ENCODE peak calls at places on chromosome 5, in six cellular contexts. Y is HepG2, T is K562, H is HCT116, Z is H1, I is GM12878. W is an unnamed sample.

GRCh38 chr5:176619203-176619568 is 9.2 kb upstream of the GPRIN1 start:
- DNase-seq in H (peak), I (no peak), T (peak), Z (peak), Y (peak), W (peak)

GRCh38 chr5:1763548-1763911 is 36.1 kb downstream of the MRPL36 start:
- DNase-seq in T (peak), Z (no peak), Y (peak), I (no peak), H (peak), W (peak)

GRCh38 chr5:75509956-75510355 is 1.5 kb downstream of the CERT1 start:
- DNase-seq in I (no peak), H (no peak), T (no peak), Y (peak), Z (no peak), W (no peak)

GRCh38 chr5:41636605-41637004 is 126.2 kb upstream of the PLCXD3 start:
- DNase-seq in I (no peak), T (no peak), Y (peak), Z (no peak), H (peak), W (no peak)

GRCh38 chr5:168360521-168361285 is 69.3 kb downstream of the WWC1 start:
- DNase-seq in T (no peak), H (no peak), I (no peak), Y (no peak), Z (no peak), W (no peak)

GRCh38 chr5:25948278-25948677 is 1090.1 kb downstream of the CDH9 start:
- DNase-seq in T (no peak), Y (no peak), H (no peak), Z (no peak), I (no peak), W (no peak)

GRCh38 chr5:38961691-38962090 is 112.5 kb downstream of the RICTOR start:
- DNase-seq in Y (no peak), H (no peak), Z (no peak), T (no peak), I (no peak), W (no peak)

GRCh38 chr5:132222649-132223038 is 5.0 kb downstream of the P4HA2 start:
- DNase-seq in Y (no peak), H (no peak), I (peak), Z (no peak), T (no peak), W (no peak)

GRCh38 chr5:134577022-134577795 is 51.7 kb downstream of the JADE2 start:
- DNase-seq in Y (no peak), T (no peak), Z (no peak), H (no peak), I (no peak), W (no peak)

GRCh38 chr5:81755320-81755719 is 4.4 kb upstream of the SSBP2 start:
- DNase-seq in Y (peak), H (peak), T (peak), I (no peak), Z (no peak), W (peak)

GRCh38 chr5:137265457-137265856 is 233.7 kb downstream of the SPOCK1 start:
- DNase-seq in H (no peak), Y (no peak), I (no peak), T (no peak), Z (no peak), W (no peak)

GRCh38 chr5:59123595-59124561 is 541.0 kb downstream of the RAB3C start:
- DNase-seq in I (peak), Y (no peak), T (no peak), Z (no peak), H (no peak), W (no peak)

GRCh38 chr5:105885266-105885665 is 1785.5 kb downstream of the EFNA5 start:
- DNase-seq in Y (no peak), Z (no peak), T (no peak), I (no peak), H (no peak), W (no peak)

GRCh38 chr5:481347-481746 is 38.4 kb downstream of the EXOC3 start:
- DNase-seq in T (no peak), Z (no peak), Y (no peak), I (no peak), H (no peak), W (no peak)

GRCh38 chr5:132272341-132273210 is 15.1 kb downstream of the PDLIM4 start:
- DNase-seq in Y (peak), Z (no peak), T (peak), H (no peak), I (no peak), W (peak)

GRCh38 chr5:145797336-145797735 is 37.8 kb downstream of the PRELID2 start:
- DNase-seq in I (no peak), H (no peak), Y (no peak), Z (no peak), T (no peak), W (no peak)

GRCh38 chr5:135655326-135655725 is 76.5 kb upstream of the CXCL14 start:
- DNase-seq in I (no peak), Z (no peak), T (no peak), H (no peak), Y (no peak), W (no peak)

GRCh38 chr5:71829206-71829605 is 110.1 kb downstream of the CARTPT start:
- DNase-seq in Z (no peak), H (no peak), Y (no peak), T (no peak), I (no peak), W (no peak)

GRCh38 chr5:34923694-34924461 is 5.5 kb upstream of the DNAJC21 start:
- DNase-seq in Y (no peak), I (no peak), Z (no peak), T (peak), H (peak), W (no peak)

GRCh38 chr5:118548761-118549160 is 439.6 kb downstream of the DTWD2 start:
- DNase-seq in I (no peak), T (no peak), H (no peak), Y (peak), Z (no peak), W (no peak)

GRCh38 chr5:53430618-53431252 is 49.7 kb upstream of the FST start:
- DNase-seq in Z (no peak), T (no peak), I (no peak), H (peak), Y (peak), W (no peak)

GRCh38 chr5:132472431-132472830 is 18.1 kb downstream of the IRF1 start:
- DNase-seq in I (no peak), Y (no peak), H (no peak), Z (no peak), T (no peak), W (no peak)

GRCh38 chr5:142548739-142549275 is 137.1 kb downstream of the FGF1 start:
- DNase-seq in H (peak), Y (peak), Z (peak), T (peak), I (peak), W (peak)

GRCh38 chr5:169411789-169412425 is 111.0 kb upstream of the SLIT3 start:
- DNase-seq in T (no peak), I (no peak), Y (no peak), H (no peak), Z (no peak), W (no peak)

GRCh38 chr5:132774896-132775295 is 2.1 kb downstream of the SEPTIN8 start:
- DNase-seq in Y (no peak), T (no peak), H (no peak), I (no peak), Z (no peak), W (no peak)

GRCh38 chr5:58080573-58080972 is 379.3 kb downstream of the PLK2 start:
- DNase-seq in T (no peak), H (no peak), Y (no peak), I (no peak), Z (no peak), W (no peak)

DNA sequence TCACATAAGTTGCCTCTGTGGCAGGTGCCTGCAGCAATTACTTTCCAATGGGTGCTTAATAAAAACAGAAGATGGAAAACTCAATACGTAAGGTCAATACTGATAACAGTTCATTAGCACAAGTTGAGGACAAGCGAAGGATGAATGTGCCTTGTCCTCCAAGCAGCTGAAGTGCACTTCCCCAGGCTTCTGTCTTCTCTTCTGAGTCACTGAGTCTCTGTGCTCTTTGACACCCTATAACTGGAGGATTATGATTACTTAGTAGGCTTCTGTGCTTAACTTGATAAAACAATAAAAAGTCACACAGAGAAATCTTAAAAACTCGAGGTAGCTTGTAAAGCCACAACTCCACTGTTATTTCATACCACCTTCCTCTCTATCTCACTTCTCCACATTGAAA is 216.6 kb upstream of the ADCY2 start:
- DNase-seq in H (no peak), I (no peak), Y (no peak), T (no peak), Z (no peak), W (no peak)
- TF ChIP-seq ZNF274 in H (no peak), I (no peak), Y (no peak), T (no peak), Z (no peak), W (no peak)

DNA sequence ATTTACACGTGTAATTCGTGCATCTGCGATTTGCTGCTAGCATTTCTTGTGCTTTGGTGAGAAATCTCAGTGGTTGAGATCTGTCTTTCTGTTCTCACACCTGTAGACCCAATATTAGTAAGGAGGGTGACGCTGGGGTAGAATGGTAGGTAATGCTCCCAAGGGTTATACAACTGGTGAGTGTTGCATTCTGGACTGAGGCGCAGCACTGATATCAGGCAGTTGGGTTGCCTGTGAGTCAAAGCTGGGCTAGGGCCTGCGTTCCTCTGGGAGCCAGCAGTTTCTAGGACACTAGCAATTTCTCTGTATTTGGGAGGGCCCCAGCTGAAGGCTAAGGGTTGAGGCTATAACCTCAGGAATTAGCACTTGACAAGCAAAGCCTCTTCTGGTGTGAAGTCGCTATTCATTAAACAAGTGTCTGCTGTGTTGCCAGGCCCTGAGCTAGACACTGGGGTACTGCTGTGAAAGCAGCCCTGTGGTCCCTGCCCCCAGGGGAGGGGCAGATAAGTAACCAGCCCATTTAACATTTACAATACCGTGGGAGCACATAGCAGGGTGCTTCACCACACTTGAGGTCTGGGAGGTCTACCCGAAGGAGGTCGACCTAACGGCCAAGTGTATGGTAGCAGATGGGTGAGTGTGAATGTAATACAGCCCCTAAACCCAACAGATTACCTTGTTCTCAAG is 28.7 kb downstream of the LARP1 start:
- DNase-seq in Z (no peak), I (peak), T (no peak), H (no peak), Y (no peak), W (no peak)
- TF ChIP-seq YY1 in Z (no peak), I (peak), T (no peak), H (no peak), Y (no peak), W (no peak)

GRCh38 chr5:172439785-172440480 is 14.4 kb downstream of the SH3PXD2B start:
- DNase-seq in T (no peak), H (no peak), Z (no peak), Y (no peak), I (no peak), W (no peak)

GRCh38 chr5:172440486-172440885 is 13.8 kb downstream of the SH3PXD2B start:
- DNase-seq in T (no peak), Y (no peak), Z (no peak), H (no peak), I (no peak), W (no peak)

GRCh38 chr5:172443441-172444109 is 10.8 kb downstream of the SH3PXD2B start:
- DNase-seq in H (peak), Z (no peak), Y (no peak), I (no peak), T (peak), W (no peak)

GRCh38 chr5:172442592-172442991 is 11.7 kb downstream of the SH3PXD2B start:
- DNase-seq in I (no peak), H (no peak), Z (no peak), Y (no peak), T (no peak), W (no peak)

GRCh38 chr5:172441262-172441751 is 13.0 kb downstream of the SH3PXD2B start:
- DNase-seq in Z (no peak), I (no peak), Y (no peak), T (no peak), H (no peak), W (no peak)
- TF ChIP-seq ZNF274 in Z (no peak), I (no peak), Y (no peak), T (no peak), H (no peak), W (no peak)

GRCh38 chr5:67115238-67115637 is 81.4 kb downstream of the CD180 start:
- DNase-seq in T (no peak), I (no peak), Z (no peak), Y (no peak), H (no peak), W (no peak)
- TF ChIP-seq YY1 in T (no peak), I (no peak), Z (no peak), Y (no peak), H (no peak), W (no peak)

DNA sequence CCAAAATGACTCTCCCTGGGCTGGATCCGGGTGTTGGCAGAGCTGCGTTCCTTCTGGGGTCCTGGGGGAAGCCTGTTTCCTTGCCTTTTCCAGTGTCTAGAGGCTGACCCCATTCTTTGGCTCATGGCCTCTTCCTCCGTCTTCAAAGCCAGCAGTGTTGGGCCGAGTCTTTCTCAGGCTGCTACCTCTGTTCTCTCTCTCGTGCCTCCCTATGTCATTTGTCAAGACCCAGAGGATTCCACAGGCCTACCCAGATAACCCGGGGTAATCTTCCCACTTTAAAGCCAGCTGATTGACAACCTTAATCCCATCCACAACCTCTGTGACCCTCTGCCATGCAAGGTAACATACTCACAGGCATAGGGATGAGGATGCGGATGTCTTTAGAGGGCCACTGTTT is 55.0 kb upstream of the KCNMB1 start:
- DNase-seq in H (no peak), T (no peak), Z (no peak), I (no peak), Y (no peak), W (no peak)
- TF ChIP-seq ZNF274 in H (no peak), T (no peak), Z (no peak), I (no peak), Y (no peak), W (no peak)

GRCh38 chr5:68225188-68225910 is 9.8 kb downstream of the PIK3R1 start:
- DNase-seq in I (no peak), T (no peak), H (no peak), Y (peak), Z (no peak), W (no peak)
- TF ChIP-seq YY1 in I (no peak), T (no peak), H (no peak), Y (no peak), Z (no peak), W (no peak)

GRCh38 chr5:148403344-148403743 is 19.6 kb downstream of the FBXO38 start:
- DNase-seq in I (no peak), T (no peak), Y (no peak), Z (no peak), H (no peak), W (no peak)

GRCh38 chr5:148406406-148406805 is 22.6 kb downstream of the FBXO38 start:
- DNase-seq in I (no peak), T (no peak), H (no peak), Z (no peak), Y (no peak), W (no peak)

GRCh38 chr5:148398698-148399121 is 15.0 kb downstream of the FBXO38 start:
- DNase-seq in H (no peak), T (no peak), Z (no peak), Y (peak), I (no peak), W (no peak)

GRCh38 chr5:148397968-148398595 is 14.3 kb downstream of the FBXO38 start:
- DNase-seq in H (no peak), I (no peak), Z (peak), T (peak), Y (peak), W (peak)

GRCh38 chr5:148401604-148402003 is 17.8 kb downstream of the FBXO38 start:
- DNase-seq in Z (no peak), H (no peak), I (no peak), Y (no peak), T (no peak), W (no peak)
- TF ChIP-seq ZNF274 in Z (no peak), H (no peak), I (no peak), Y (no peak), T (no peak), W (no peak)

GRCh38 chr5:95878417-95879323 is 56.1 kb upstream of the GLRX start:
- DNase-seq in I (peak), Y (peak), Z (no peak), H (no peak), T (no peak), W (no peak)

GRCh38 chr5:95881833-95882232 is 59.3 kb upstream of the GLRX start:
- DNase-seq in I (no peak), Y (no peak), H (no peak), Z (no peak), T (no peak), W (no peak)

GRCh38 chr5:95883185-95884020 is 60.9 kb upstream of the GLRX start:
- DNase-seq in T (no peak), Y (no peak), H (no peak), I (peak), Z (no peak), W (no peak)

GRCh38 chr5:95879661-95880060 is 57.1 kb upstream of the GLRX start:
- DNase-seq in T (no peak), Z (no peak), Y (no peak), I (no peak), H (no peak), W (no peak)

DNA sequence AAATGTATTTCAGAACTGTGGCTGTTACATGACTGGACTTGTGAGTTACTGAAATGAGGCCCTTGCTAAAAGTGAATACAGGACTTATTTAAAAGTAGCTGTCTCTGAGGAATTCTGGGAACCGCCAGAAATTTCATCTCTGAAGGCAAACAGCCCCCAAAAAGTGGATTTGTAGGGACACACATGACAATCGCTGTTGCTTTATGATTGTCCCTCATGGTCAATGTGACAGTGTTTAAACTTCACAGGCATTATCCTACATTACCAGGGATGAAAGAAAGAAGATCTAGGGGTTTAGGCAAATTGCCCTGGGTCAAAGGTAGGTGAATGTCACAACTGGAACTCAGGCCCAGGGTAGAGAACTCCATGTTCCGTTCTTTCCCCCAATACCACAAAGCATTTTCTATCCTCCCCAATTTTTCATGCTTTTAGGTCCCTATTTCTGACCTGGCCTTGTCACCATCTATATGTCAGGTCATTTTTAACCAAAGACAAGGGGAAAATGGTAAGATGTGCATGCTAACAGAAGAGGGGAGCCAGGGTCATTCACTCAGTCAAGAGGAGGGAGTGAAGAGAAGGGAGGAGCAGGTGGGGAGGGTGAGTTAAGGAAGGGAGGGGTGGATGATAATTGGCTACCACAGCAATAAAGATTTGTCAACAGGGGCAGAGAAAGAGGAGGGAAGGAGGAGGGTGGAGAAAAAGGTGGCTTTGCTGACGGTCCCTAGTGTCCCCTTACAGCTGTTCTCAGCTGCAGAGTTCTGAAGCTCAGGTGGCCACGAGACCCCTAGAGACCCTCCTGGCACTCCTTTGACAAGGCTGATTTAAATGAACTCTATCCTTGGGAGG is 57.8 kb upstream of the GLRX start:
- DNase-seq in H (no peak), Y (no peak), I (no peak), Z (no peak), T (no peak), W (no peak)
- TF ChIP-seq YY1 in H (no peak), Y (no peak), I (no peak), Z (no peak), T (no peak), W (no peak)

W was measured in NT2/D1.